ENCODE peak calls at places on chromosomes 11 and 22, in five cellular contexts. One of them, this sample, is unnamed.

GRCh38 chr11:64071849-64072248 is 36.1 kb downstream of the FLRT1 start:
- DNase-seq in dorsolateral prefrontal cortex: no peak
- DNase-seq in MCF 10A: no peak
- DNase-seq in NCI-H510A: no peak
- DNase-seq in amniotic stem cell: no peak
- DNase-seq in this sample: no peak

GRCh38 chr11:46892109-46892508 is 26.2 kb downstream of the LRP4 start:
- DNase-seq in dorsolateral prefrontal cortex: no peak
- DNase-seq in amniotic stem cell: no peak
- DNase-seq in MCF 10A: no peak
- DNase-seq in NCI-H510A: no peak
- DNase-seq in this sample: no peak

GRCh38 chr11:33957304-33957917 is 65.5 kb upstream of the LMO2 start:
- DNase-seq in MCF 10A: no peak
- DNase-seq in amniotic stem cell: no peak
- DNase-seq in NCI-H510A: no peak
- DNase-seq in dorsolateral prefrontal cortex: no peak
- DNase-seq in this sample: no peak

GRCh38 chr11:70769521-70769920 is 371.2 kb downstream of the CTTN start:
- DNase-seq in amniotic stem cell: no peak
- DNase-seq in dorsolateral prefrontal cortex: no peak
- DNase-seq in MCF 10A: no peak
- DNase-seq in NCI-H510A: no peak
- DNase-seq in this sample: no peak

GRCh38 chr11:44617671-44618461 is 52.4 kb downstream of the CD82 start:
- DNase-seq in NCI-H510A: no peak
- DNase-seq in MCF 10A: no peak
- DNase-seq in dorsolateral prefrontal cortex: peak; percentile 23
- DNase-seq in amniotic stem cell: no peak
- DNase-seq in this sample: no peak

GRCh38 chr22:17972385-17973181 is 51.8 kb downstream of the MICAL3 start:
- DNase-seq in amniotic stem cell: no peak
- DNase-seq in MCF 10A: peak; percentile 76
- DNase-seq in NCI-H510A: no peak
- DNase-seq in dorsolateral prefrontal cortex: no peak
- DNase-seq in this sample: peak; percentile 88

GRCh38 chr11:116836648-116837023 is 786 bp downstream of the APOA1 start:
- DNase-seq in NCI-H510A: no peak
- DNase-seq in amniotic stem cell: no peak
- DNase-seq in MCF 10A: no peak
- DNase-seq in dorsolateral prefrontal cortex: no peak
- DNase-seq in this sample: no peak

GRCh38 chr11:20407344-20407743 is 19.8 kb downstream of the PRMT3 start:
- DNase-seq in amniotic stem cell: no peak
- DNase-seq in MCF 10A: no peak
- DNase-seq in NCI-H510A: no peak
- DNase-seq in dorsolateral prefrontal cortex: no peak
- DNase-seq in this sample: no peak

GRCh38 chr22:49150801-49151221 is 676.9 kb downstream of the BRD1 start:
- DNase-seq in NCI-H510A: no peak
- DNase-seq in amniotic stem cell: no peak
- DNase-seq in MCF 10A: no peak
- DNase-seq in dorsolateral prefrontal cortex: no peak
- DNase-seq in this sample: no peak

GRCh38 chr11:70871881-70872280 is 380.5 kb downstream of the SHANK2 start:
- DNase-seq in NCI-H510A: no peak
- DNase-seq in dorsolateral prefrontal cortex: no peak
- DNase-seq in MCF 10A: no peak
- DNase-seq in amniotic stem cell: no peak
- DNase-seq in this sample: no peak

GRCh38 chr11:19889531-19889930 is 176.9 kb downstream of the NAV2 start:
- DNase-seq in dorsolateral prefrontal cortex: no peak
- DNase-seq in NCI-H510A: no peak
- DNase-seq in amniotic stem cell: no peak
- DNase-seq in MCF 10A: no peak
- DNase-seq in this sample: no peak

GRCh38 chr11:6229911-6230310 is 4.5 kb downstream of the FHIP1B start:
- DNase-seq in dorsolateral prefrontal cortex: no peak
- DNase-seq in amniotic stem cell: no peak
- DNase-seq in NCI-H510A: no peak
- DNase-seq in MCF 10A: no peak
- DNase-seq in this sample: no peak

GRCh38 chr11:69599502-69599901 is 41.5 kb upstream of the CCND1 start:
- DNase-seq in MCF 10A: peak; percentile 52
- DNase-seq in amniotic stem cell: no peak
- DNase-seq in dorsolateral prefrontal cortex: no peak
- DNase-seq in NCI-H510A: no peak
- DNase-seq in this sample: peak; percentile 67

GRCh38 chr22:40819741-40820140 is 595 bp upstream of the SLC25A17 start:
- DNase-seq in dorsolateral prefrontal cortex: no peak
- DNase-seq in MCF 10A: peak; percentile 30
- DNase-seq in NCI-H510A: no peak
- DNase-seq in amniotic stem cell: peak; percentile 17
- DNase-seq in this sample: no peak

GRCh38 chr22:35629406-35630234 is 12.5 kb upstream of the MB start:
- DNase-seq in amniotic stem cell: peak; percentile 95
- DNase-seq in dorsolateral prefrontal cortex: no peak
- DNase-seq in MCF 10A: peak; percentile 96
- DNase-seq in NCI-H510A: no peak
- DNase-seq in this sample: peak; percentile 73

GRCh38 chr11:36235750-36236149 is 53.5 kb downstream of the COMMD9 start:
- DNase-seq in amniotic stem cell: no peak
- DNase-seq in MCF 10A: peak; percentile 18
- DNase-seq in dorsolateral prefrontal cortex: no peak
- DNase-seq in NCI-H510A: no peak
- DNase-seq in this sample: no peak

GRCh38 chr22:35307892-35308291 is 8.2 kb downstream of the TOM1 start:
- DNase-seq in dorsolateral prefrontal cortex: no peak
- DNase-seq in amniotic stem cell: no peak
- DNase-seq in NCI-H510A: no peak
- DNase-seq in MCF 10A: no peak
- DNase-seq in this sample: no peak

GRCh38 chr11:84865257-84865656 is 761.9 kb downstream of the DLG2 start:
- DNase-seq in MCF 10A: peak; percentile 43
- DNase-seq in dorsolateral prefrontal cortex: no peak
- DNase-seq in NCI-H510A: no peak
- DNase-seq in amniotic stem cell: no peak
- DNase-seq in this sample: no peak

GRCh38 chr11:67996622-67997459 is 7.1 kb downstream of the UNC93B1 start:
- DNase-seq in NCI-H510A: no peak
- DNase-seq in dorsolateral prefrontal cortex: no peak
- DNase-seq in MCF 10A: peak; percentile 46
- DNase-seq in amniotic stem cell: no peak
- DNase-seq in this sample: no peak

GRCh38 chr11:86620796-86621575 is 51.4 kb downstream of the ME3 start:
- DNase-seq in MCF 10A: no peak
- DNase-seq in dorsolateral prefrontal cortex: no peak
- DNase-seq in amniotic stem cell: peak; percentile 25
- DNase-seq in NCI-H510A: no peak
- DNase-seq in this sample: no peak

GRCh38 chr11:62410972-62411371 is 7.9 kb upstream of the SCGB1A1 start:
- DNase-seq in amniotic stem cell: no peak
- DNase-seq in NCI-H510A: no peak
- DNase-seq in dorsolateral prefrontal cortex: no peak
- DNase-seq in MCF 10A: peak; percentile 81
- DNase-seq in this sample: no peak

GRCh38 chr11:65872555-65873279 is at the start of gene EFEMP2:
- DNase-seq in amniotic stem cell: no peak
- DNase-seq in dorsolateral prefrontal cortex: no peak
- DNase-seq in MCF 10A: no peak
- DNase-seq in NCI-H510A: no peak
- DNase-seq in this sample: no peak

GRCh38 chr11:128523616-128524015 is 63.7 kb downstream of the ETS1 start:
- DNase-seq in MCF 10A: peak; percentile 33
- DNase-seq in amniotic stem cell: no peak
- DNase-seq in NCI-H510A: no peak
- DNase-seq in dorsolateral prefrontal cortex: no peak
- DNase-seq in this sample: no peak

GRCh38 chr11:118998388-118998717 is 415 bp downstream of the CENATAC start:
- DNase-seq in NCI-H510A: no peak
- DNase-seq in amniotic stem cell: no peak
- DNase-seq in MCF 10A: no peak
- DNase-seq in dorsolateral prefrontal cortex: no peak
- DNase-seq in this sample: no peak